ENCODE peak calls at places on chromosome 13, in six cellular contexts. L is PC-3, O is SK-N-SH, B is neural progenitor cell, T is GM23338, Q is MM.1S. N is an unnamed sample.

GRCh38 chr13:37319041-37319443 is 213.6 kb upstream of the CSNK1A1L start:
- DNase-seq in O (no peak), L (no peak), T (no peak), Q (no peak), B (no peak), N (no peak)

GRCh38 chr13:73945871-73946270 is 188.3 kb downstream of the KLF12 start:
- DNase-seq in Q (no peak), O (peak; percentile 41), B (peak; percentile 71), T (peak; percentile 23), L (no peak), N (no peak)

GRCh38 chr13:75079226-75079625 is 402.7 kb downstream of the TBC1D4 start:
- DNase-seq in Q (no peak), B (no peak), T (no peak), L (peak; percentile 7), O (no peak), N (no peak)

GRCh38 chr13:93847162-93847561 is 620.6 kb downstream of the GPC6 start:
- DNase-seq in B (no peak), O (no peak), T (no peak), Q (no peak), L (peak; percentile 80), N (no peak)

GRCh38 chr13:72920097-72920496 is 138.2 kb downstream of the PIBF1 start:
- DNase-seq in O (no peak), Q (no peak), L (no peak), T (no peak), B (no peak), N (no peak)

GRCh38 chr13:79079351-79079839 is 326.7 kb downstream of the RBM26 start:
- DNase-seq in O (no peak), L (peak; percentile 30), Q (no peak), B (no peak), T (peak; percentile 7), N (no peak)

GRCh38 chr13:97257800-97258799 is 36.0 kb downstream of the MBNL2 start:
- DNase-seq in B (peak; percentile 50), O (no peak), Q (peak; percentile 38), T (peak; percentile 79), L (peak; percentile 82), N (peak; percentile 71)

GRCh38 chr13:26247011-26247410 is 6.9 kb upstream of the CDK8 start:
- DNase-seq in O (no peak), B (no peak), T (no peak), Q (no peak), L (no peak), N (no peak)

GRCh38 chr13:34793301-34793700 is 148.8 kb upstream of the NBEA start:
- DNase-seq in Q (no peak), B (no peak), O (no peak), L (no peak), T (no peak), N (no peak)

GRCh38 chr13:21014139-21014665 is 47.2 kb downstream of the LATS2 start:
- DNase-seq in T (no peak), O (no peak), Q (no peak), L (no peak), B (no peak), N (no peak)

GRCh38 chr13:73365681-73366080 is 306.9 kb downstream of the KLF5 start:
- DNase-seq in O (no peak), Q (no peak), B (no peak), T (peak; percentile 24), L (peak; percentile 59), N (peak; percentile 86)

GRCh38 chr13:39322836-39323585 is 280.0 kb downstream of the LHFPL6 start:
- DNase-seq in Q (no peak), L (no peak), B (peak; percentile 14), O (no peak), T (no peak), N (no peak)

GRCh38 chr13:108272333-108272732 is 2.8 kb downstream of the TNFSF13B start:
- DNase-seq in T (no peak), L (no peak), Q (no peak), O (no peak), B (no peak), N (no peak)

GRCh38 chr13:97224544-97225324 is 2.6 kb downstream of the MBNL2 start:
- DNase-seq in T (peak; percentile 69), O (no peak), Q (peak; percentile 53), L (peak; percentile 71), B (no peak), N (peak; percentile 53)

GRCh38 chr13:36822786-36823185 is 3.8 kb downstream of the RFXAP start:
- DNase-seq in B (no peak), Q (no peak), O (no peak), L (no peak), T (no peak), N (no peak)

GRCh38 chr13:33676700-33677048 is 141.3 kb upstream of the RFC3 start:
- DNase-seq in O (peak; percentile 66), T (peak; percentile 4), L (peak; percentile 65), B (no peak), Q (no peak), N (no peak)

GRCh38 chr13:93496985-93497673 is 270.5 kb downstream of the GPC6 start:
- DNase-seq in Q (no peak), B (peak; percentile 11), L (no peak), T (no peak), O (peak; percentile 77), N (no peak)

GRCh38 chr13:26679945-26680516 is 80.6 kb downstream of the GPR12 start:
- DNase-seq in O (no peak), L (no peak), B (peak; percentile 77), T (peak; percentile 71), Q (no peak), N (no peak)

GRCh38 chr13:79267560-79267959 is 138.5 kb downstream of the RBM26 start:
- DNase-seq in Q (no peak), L (no peak), B (no peak), O (no peak), T (no peak), N (no peak)

GRCh38 chr13:71867101-71867814 is at the start of gene DACH1:
- DNase-seq in O (peak; percentile 69), T (peak; percentile 68), Q (peak; percentile 51), L (peak; percentile 24), B (peak; percentile 86), N (peak; percentile 52)

GRCh38 chr13:26497991-26498423 is 59.5 kb upstream of the WASF3 start:
- DNase-seq in B (no peak), T (no peak), L (peak; percentile 3), Q (no peak), O (no peak), N (no peak)

GRCh38 chr13:93169980-93170379 is 56.6 kb upstream of the GPC6 start:
- DNase-seq in Q (no peak), T (no peak), B (no peak), O (no peak), L (peak; percentile 86), N (no peak)

GRCh38 chr13:79307433-79307861 is 98.6 kb downstream of the RBM26 start:
- DNase-seq in Q (no peak), O (no peak), T (no peak), L (no peak), B (no peak), N (no peak)

GRCh38 chr13:48437381-48437780 is 24.5 kb upstream of the LPAR6 start:
- DNase-seq in Q (no peak), T (no peak), O (no peak), B (no peak), L (no peak), N (no peak)

GRCh38 chr13:45402641-45403040 is 15.5 kb downstream of the SLC25A30 start:
- DNase-seq in T (no peak), Q (no peak), L (no peak), O (no peak), B (no peak), N (no peak)

GRCh38 chr13:40130871-40131636 is 475.6 kb downstream of the COG6 start:
- DNase-seq in Q (no peak), T (no peak), O (no peak), L (peak; percentile 57), B (no peak), N (peak; percentile 66)

GRCh38 chr13:28402057-28402381 is 92.9 kb downstream of the FLT1 start:
- DNase-seq in B (no peak), Q (no peak), L (no peak), T (no peak), O (no peak), N (no peak)
- TF ChIP-seq CTCF in B (no peak), Q (no peak), L (no peak), T (no peak), O (no peak), N (no peak)

GRCh38 chr13:101454767-101455166 is 2.3 kb downstream of the ITGBL1 start:
- DNase-seq in O (no peak), L (peak; percentile 86), Q (no peak), T (no peak), B (no peak), N (peak; percentile 99)
- H3F3A ChIP-seq in O (peaks cover 62% of the 10 kb centered on the region), L (peaks cover 8% of the 10 kb centered on the region), Q (peaks cover 3% of the 10 kb centered on the region), T (no peaks in the 10 kb centered on the region), B (no peaks in the 10 kb centered on the region), N (peaks cover 63% of the 10 kb centered on the region)

GRCh38 chr13:114054269-114054668 is 78.2 kb downstream of the RASA3 start:
- DNase-seq in Q (no peak), T (no peak), L (no peak), O (peak; percentile 82), B (no peak), N (no peak)
- H4K20me1 ChIP-seq in Q (no peaks in the 10 kb centered on the region), T (peaks cover 8% of the 10 kb centered on the region), L (no peaks in the 10 kb centered on the region), O (peaks cover 19% of the 10 kb centered on the region), B (no peaks in the 10 kb centered on the region), N (peaks cover 4% of the 10 kb centered on the region)

GRCh38 chr13:51122868-51123267 is 11.8 kb upstream of the C13orf42 start:
- DNase-seq in Q (no peak), L (no peak), T (no peak), O (no peak), B (no peak), N (no peak)

GRCh38 chr13:51130348-51130747 is 19.3 kb upstream of the C13orf42 start:
- DNase-seq in L (no peak), T (peak; percentile 62), B (no peak), Q (no peak), O (no peak), N (no peak)

DNA sequence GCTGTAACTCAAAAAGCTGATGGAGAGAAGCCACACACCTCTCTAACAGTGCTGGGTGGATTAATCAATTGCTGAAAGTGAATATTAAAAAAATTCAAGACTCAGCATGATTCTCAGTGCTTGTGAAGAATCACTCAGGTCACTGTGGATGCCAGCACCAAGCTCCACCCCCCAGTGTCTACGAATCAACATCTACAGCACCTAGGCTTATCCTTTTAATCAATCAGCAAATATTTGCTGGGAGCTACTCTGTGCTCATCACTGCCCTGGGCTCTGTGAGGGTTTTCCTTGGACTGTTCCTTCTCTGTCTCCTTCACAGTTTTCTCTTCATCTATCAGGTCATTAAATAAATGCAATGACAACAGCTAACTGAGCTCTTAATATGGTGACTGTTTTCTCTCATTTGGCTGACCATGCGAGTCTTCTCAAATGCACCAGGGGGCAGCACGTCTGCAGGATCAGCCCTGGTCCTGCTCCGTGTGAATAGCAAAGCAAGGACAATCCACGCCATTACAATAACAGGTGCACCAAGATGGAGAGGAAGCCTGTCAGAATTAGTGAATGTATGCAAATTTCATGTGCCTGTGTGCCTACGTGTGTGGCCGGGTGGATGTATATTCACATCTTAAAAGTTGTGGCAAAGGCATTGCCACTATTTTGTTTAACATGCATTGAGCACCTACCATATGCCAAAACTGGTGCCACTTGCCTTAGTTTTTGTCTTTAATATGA is 14.6 kb upstream of the C13orf42 start:
- DNase-seq in Q (peak; percentile 61), L (peak; percentile 61), B (peak; percentile 85), T (peak; percentile 91), O (peak; percentile 73), N (peak; percentile 41)
- TF ChIP-seq CTCF in Q (peak; percentile 69), L (peak; percentile 86), B (peak; percentile 93), T (peak; percentile 98), O (peak; percentile 80), N (peak; percentile 78)

N was measured in PC-9.